ENCODE peak calls at places on chromosome 15, in six cellular contexts. G is spleen, R is NB4, J is transverse colon, D is tibial nerve, A is HepG2. T is an unnamed sample.

GRCh38 chr15:59283717-59284336 is 77.2 kb downstream of the LDHAL6B start:
- DNase-seq in G (no peak), R (no peak), J (peak; percentile 88), D (no peak), A (peak; percentile 38), T (no peak)

GRCh38 chr15:101320501-101321052 is 25.5 kb upstream of the SNRPA1 start:
- DNase-seq in G (peak; percentile 88), R (peak; percentile 99), J (peak; percentile 52), D (no peak), A (no peak), T (no peak)

GRCh38 chr15:98745650-98746374 is 97.5 kb downstream of the IGF1R start:
- DNase-seq in G (no peak), R (no peak), J (no peak), D (no peak), A (no peak), T (no peak)

GRCh38 chr15:96626936-96627577 is 296.6 kb downstream of the NR2F2 start:
- DNase-seq in G (peak; percentile 70), R (no peak), J (no peak), D (no peak), A (no peak), T (peak; percentile 59)

GRCh38 chr15:63510548-63510940 is 6.2 kb downstream of the USP3 start:
- DNase-seq in G (no peak), R (no peak), J (no peak), D (no peak), A (no peak), T (no peak)

GRCh38 chr15:29832709-29833108 is 10.4 kb upstream of the TJP1 start:
- DNase-seq in G (no peak), R (no peak), J (no peak), D (no peak), A (no peak), T (no peak)

GRCh38 chr15:63752075-63752684 is 81.6 kb downstream of the HERC1 start:
- DNase-seq in G (no peak), R (peak; percentile 70), J (peak; percentile 25), D (no peak), A (peak; percentile 61), T (peak; percentile 24)

GRCh38 chr15:80059786-80060489 is 462 bp downstream of the ZFAND6 start:
- DNase-seq in G (no peak), R (peak; percentile 86), J (peak; percentile 48), D (no peak), A (peak; percentile 24), T (peak; percentile 56)

GRCh38 chr15:91530279-91530678 is 323.2 kb upstream of the SLCO3A1 start:
- DNase-seq in G (no peak), R (no peak), J (no peak), D (no peak), A (no peak), T (no peak)

GRCh38 chr15:60795889-60796288 is 316.9 kb upstream of the ICE2 start:
- DNase-seq in G (no peak), R (no peak), J (no peak), D (no peak), A (no peak), T (no peak)

GRCh38 chr15:72176155-72176554 is 21.4 kb downstream of the GRAMD2A start:
- DNase-seq in G (peak; percentile 61), R (no peak), J (no peak), D (no peak), A (no peak), T (no peak)

GRCh38 chr15:29596266-29596665 is 226.0 kb downstream of the TJP1 start:
- DNase-seq in G (no peak), R (no peak), J (no peak), D (no peak), A (no peak), T (no peak)

GRCh38 chr15:40746916-40747418 is 8.1 kb downstream of the RMDN3 start:
- DNase-seq in G (no peak), R (peak; percentile 75), J (no peak), D (no peak), A (no peak), T (no peak)

GRCh38 chr15:27427386-27427785 is 456.4 kb downstream of the GABRG3 start:
- DNase-seq in G (no peak), R (no peak), J (no peak), D (no peak), A (no peak), T (no peak)

GRCh38 chr15:59008086-59008485 is 20.6 kb downstream of the RNF111 start:
- DNase-seq in G (no peak), R (no peak), J (no peak), D (no peak), A (no peak), T (no peak)

GRCh38 chr15:79875213-79875612 is 21.6 kb downstream of the MTHFS start:
- DNase-seq in G (no peak), R (no peak), J (no peak), D (no peak), A (no peak), T (no peak)

GRCh38 chr15:91917991-91918390 is 64.5 kb downstream of the SLCO3A1 start:
- DNase-seq in G (no peak), R (no peak), J (no peak), D (no peak), A (no peak), T (no peak)

GRCh38 chr15:31151301-31152233 is 50.0 kb upstream of the TRPM1 start:
- DNase-seq in G (peak; percentile 54), R (no peak), J (no peak), D (no peak), A (peak; percentile 5), T (no peak)

GRCh38 chr15:99504823-99505551 is 60.8 kb upstream of the MEF2A start:
- DNase-seq in G (peak; percentile 72), R (peak; percentile 63), J (no peak), D (no peak), A (peak; percentile 25), T (no peak)

GRCh38 chr15:75942464-75942863 is 38.8 kb downstream of the FBXO22 start:
- DNase-seq in G (no peak), R (no peak), J (no peak), D (no peak), A (no peak), T (no peak)

GRCh38 chr15:56866798-56867197 is 51.6 kb upstream of the TCF12 start:
- DNase-seq in G (no peak), R (no peak), J (no peak), D (no peak), A (peak; percentile 5), T (peak; percentile 14)

GRCh38 chr15:66042624-66043023 is 173.3 kb downstream of the RAB11A start:
- DNase-seq in G (no peak), R (no peak), J (no peak), D (no peak), A (no peak), T (no peak)

GRCh38 chr15:83533548-83533947 is 86.4 kb downstream of the SH3GL3 start:
- DNase-seq in G (no peak), R (no peak), J (no peak), D (no peak), A (no peak), T (no peak)

GRCh38 chr15:40930430-40931299 is 1.5 kb downstream of the DLL4 start:
- DNase-seq in G (peak; percentile 77), R (peak; percentile 63), J (peak; percentile 63), D (no peak), A (peak; percentile 47), T (peak; percentile 37)

GRCh38 chr15:87805117-87805820 is 451.3 kb downstream of the NTRK3 start:
- DNase-seq in G (no peak), R (no peak), J (no peak), D (no peak), A (no peak), T (no peak)

GRCh38 chr15:92322566-92323355 is 70.9 kb upstream of the ST8SIA2 start:
- DNase-seq in G (no peak), R (no peak), J (no peak), D (no peak), A (no peak), T (no peak)

GRCh38 chr15:85334241-85334640 is 46.2 kb upstream of the AKAP13 start:
- DNase-seq in G (no peak), R (no peak), J (no peak), D (no peak), A (no peak), T (no peak)

GRCh38 chr15:85331666-85332261 is 48.6 kb upstream of the AKAP13 start:
- DNase-seq in G (no peak), R (peak; percentile 45), J (no peak), D (no peak), A (no peak), T (no peak)

GRCh38 chr15:85333132-85333831 is 47.1 kb upstream of the AKAP13 start:
- DNase-seq in G (no peak), R (no peak), J (no peak), D (no peak), A (no peak), T (no peak)

GRCh38 chr15:85329561-85330421 is 50.6 kb upstream of the AKAP13 start:
- DNase-seq in G (peak; percentile 83), R (peak; percentile 77), J (peak; percentile 44), D (no peak), A (no peak), T (peak; percentile 67)

DNA sequence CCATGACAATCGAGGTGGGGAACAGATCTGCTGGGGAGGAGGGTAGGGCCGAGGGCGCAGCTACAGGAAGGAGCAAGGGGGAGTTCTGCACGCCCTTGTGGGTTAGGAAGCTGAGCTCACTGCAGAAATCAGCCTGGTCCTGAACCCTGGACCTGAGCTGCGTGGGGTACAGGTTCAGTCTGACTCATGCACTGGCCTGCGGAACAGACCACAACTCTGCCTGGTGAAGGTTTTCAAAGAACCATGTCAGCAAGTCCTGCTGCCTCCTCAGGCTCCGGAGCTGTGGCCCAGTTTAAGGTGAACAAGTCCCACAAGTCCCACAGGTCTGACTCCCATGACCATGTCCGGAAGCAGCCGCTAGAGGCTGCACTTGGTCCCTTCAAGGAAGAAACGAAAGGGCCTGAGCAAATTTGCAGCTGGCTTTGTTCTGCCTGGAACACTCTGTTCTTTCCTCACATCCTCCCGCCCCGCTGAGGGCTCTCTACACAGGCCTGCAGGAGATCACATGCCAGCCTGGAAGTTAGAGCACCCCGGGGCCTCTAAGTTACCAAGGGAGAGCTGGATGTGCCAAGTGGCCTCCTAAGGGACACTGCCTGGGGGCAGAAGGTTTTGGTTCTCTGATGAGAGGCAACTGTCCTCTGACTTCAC is 49.3 kb upstream of the AKAP13 start:
- DNase-seq in G (peak; percentile 92), R (peak; percentile 99), J (peak; percentile 95), D (peak; percentile 85), A (peak; percentile 88), T (peak; percentile 88)
- TF ChIP-seq CTCF in G (peak; percentile 70), R (peak; percentile 88), J (peak; percentile 75), D (peak; percentile 78), A (peak; percentile 89), T (peak; percentile 84)

DNA sequence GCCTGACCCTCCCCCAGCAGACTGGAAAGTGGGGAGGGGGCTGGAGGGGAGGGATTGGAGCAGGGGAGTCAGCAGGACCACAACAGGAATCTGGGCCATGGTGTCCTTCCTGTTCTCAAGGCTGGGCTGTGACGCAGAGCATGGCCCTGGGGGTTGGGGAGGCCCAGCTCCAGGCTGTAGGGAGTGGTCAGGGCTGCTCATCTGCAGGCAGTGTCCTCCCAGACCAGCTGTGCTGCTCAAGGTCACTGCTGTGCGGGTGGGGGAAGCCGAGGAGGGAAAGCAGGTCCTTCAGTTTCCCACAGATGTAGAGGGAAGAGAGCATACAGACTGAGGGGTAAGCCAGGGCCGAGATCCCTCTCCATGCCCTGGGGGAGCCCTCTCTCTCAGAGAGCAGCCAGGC is 40.7 kb downstream of the CYP11A1 start:
- DNase-seq in G (peak; percentile 82), R (no peak), J (no peak), D (no peak), A (no peak), T (peak; percentile 93)
- TF ChIP-seq POLR2A in G (no peak), R (no peak), J (no peak), D (no peak), A (no peak), T (peak; percentile 53)

GRCh38 chr15:45715528-45715927 is 80.7 kb downstream of the SQOR start:
- DNase-seq in G (no peak), R (peak; percentile 36), J (no peak), D (no peak), A (no peak), T (no peak)
- TF ChIP-seq CTCF in G (peak; percentile 22), R (peak; percentile 54), J (peak; percentile 19), D (no peak), A (peak; percentile 24), T (no peak)

GRCh38 chr15:89893696-89894450 is at the start of gene AP3S2:
- DNase-seq in G (peak; percentile 96), R (peak; percentile 98), J (peak; percentile 93), D (peak; percentile 81), A (peak; percentile 87), T (peak; percentile 93)
- TF ChIP-seq POLR2A in G (no peak), R (peak; percentile 87), J (peak; percentile 78), D (peak; percentile 56), A (peak; percentile 93), T (peak; percentile 71)